ENCODE peak calls at places on chromosomes 13 and 19, in seven cellular contexts. W is activated T-helper 1 cell treated with anti-CD3 and anti-CD28 coated beads, Interleukin-2, amount 50 U/mL, for 16 hours; H is fibroblast of lung; F is AG04450; V is stimulated activated CD8-positive, alpha-beta memory T cell treated with anti-CD3 and anti-CD28 coated beads, Interleukin-7, amount 100 ng/mL, for 1 hour; Z is renal cortical epithelial cell; L is Kasumi-1. N is an unnamed sample.

GRCh38 chr19:18107235-18108083 is 9.9 kb downstream of the MAST3 start:
- DNase-seq in W (no peak), H (no peak), F (no peak), V (no peak), Z (no peak), L (peak), N (no peak)

GRCh38 chr13:25874907-25875306 is 176.9 kb downstream of the SHISA2 start:
- DNase-seq in W (no peak), H (no peak), F (no peak), V (peak), Z (no peak), L (peak), N (no peak)

GRCh38 chr19:18362934-18363542 is 22.6 kb downstream of the PGPEP1 start:
- DNase-seq in W (no peak), H (no peak), F (no peak), V (no peak), Z (no peak), L (no peak), N (no peak)

GRCh38 chr19:39845621-39846175 is 481 bp downstream of the FBL start:
- DNase-seq in W (no peak), H (no peak), F (no peak), V (no peak), Z (no peak), L (peak), N (no peak)

GRCh38 chr13:83919775-83920174 is 37.5 kb upstream of the SLITRK1 start:
- DNase-seq in W (no peak), H (no peak), F (no peak), V (no peak), Z (no peak), L (no peak), N (no peak)

GRCh38 chr19:48896191-48896720 is 2.3 kb downstream of the TULP2 start:
- DNase-seq in W (no peak), H (peak), F (no peak), V (no peak), Z (no peak), L (no peak), N (no peak)

GRCh38 chr13:101730420-101731000 is 278.0 kb downstream of the ITGBL1 start:
- DNase-seq in W (no peak), H (no peak), F (no peak), V (no peak), Z (peak), L (no peak), N (no peak)

GRCh38 chr13:81409284-81409683 is 1068.4 kb upstream of the SPRY2 start:
- DNase-seq in W (no peak), H (no peak), F (no peak), V (no peak), Z (no peak), L (no peak), N (no peak)

GRCh38 chr13:90768116-90768515 is 579.4 kb upstream of the MIR17HG start:
- DNase-seq in W (no peak), H (no peak), F (no peak), V (no peak), Z (no peak), L (no peak), N (no peak)

GRCh38 chr19:9323557-9323918 is 441 bp upstream of the ZNF559 start:
- DNase-seq in W (peak), H (peak), F (peak), V (no peak), Z (peak), L (peak), N (peak)

GRCh38 chr19:9828551-9829063 is 889 bp downstream of the UBL5 start:
- DNase-seq in W (no peak), H (no peak), F (no peak), V (no peak), Z (no peak), L (no peak), N (no peak)

GRCh38 chr19:2607712-2608601 is 94.5 kb downstream of the GNG7 start:
- DNase-seq in W (peak), H (no peak), F (no peak), V (peak), Z (no peak), L (no peak), N (no peak)

GRCh38 chr13:103187621-103188020 is 121.4 kb upstream of the SLC10A2 start:
- DNase-seq in W (no peak), H (no peak), F (no peak), V (no peak), Z (no peak), L (no peak), N (no peak)

GRCh38 chr13:40440990-40441820 is 225.2 kb downstream of the FOXO1 start:
- DNase-seq in W (no peak), H (peak), F (no peak), V (no peak), Z (peak), L (no peak), N (peak)

GRCh38 chr19:18488838-18489626 is 32.8 kb downstream of the ELL start:
- DNase-seq in W (no peak), H (no peak), F (no peak), V (no peak), Z (peak), L (no peak), N (peak)

GRCh38 chr13:71525004-71525403 is 342.0 kb downstream of the DACH1 start:
- DNase-seq in W (no peak), H (peak), F (no peak), V (no peak), Z (peak), L (no peak), N (no peak)

GRCh38 chr13:108610517-108610916 is 18.9 kb upstream of the MYO16 start:
- DNase-seq in W (no peak), H (no peak), F (no peak), V (no peak), Z (no peak), L (no peak), N (no peak)

GRCh38 chr19:48752511-48753365 is at the start of gene FUT1:
- DNase-seq in W (no peak), H (no peak), F (no peak), V (no peak), Z (no peak), L (no peak), N (peak)

GRCh38 chr13:60679131-60679530 is 282.1 kb downstream of the TDRD3 start:
- DNase-seq in W (no peak), H (no peak), F (no peak), V (no peak), Z (no peak), L (no peak), N (no peak)

GRCh38 chr13:112970552-112971287 is 1.7 kb downstream of the MCF2L start:
- DNase-seq in W (no peak), H (no peak), F (no peak), V (no peak), Z (no peak), L (no peak), N (no peak)

GRCh38 chr13:41697578-41697977 is 240.2 kb downstream of the RGCC start:
- DNase-seq in W (no peak), H (no peak), F (no peak), V (no peak), Z (no peak), L (no peak), N (no peak)

GRCh38 chr13:71169125-71169524 is 697.9 kb downstream of the DACH1 start:
- DNase-seq in W (no peak), H (peak), F (no peak), V (no peak), Z (no peak), L (no peak), N (no peak)

GRCh38 chr19:36771275-36772231 is 1.1 kb downstream of the ZNF850 start:
- DNase-seq in W (no peak), H (peak), F (peak), V (no peak), Z (peak), L (peak), N (peak)

GRCh38 chr19:10891360-10892108 is 20.2 kb downstream of the CARM1 start:
- DNase-seq in W (no peak), H (peak), F (no peak), V (no peak), Z (peak), L (no peak), N (peak)

GRCh38 chr13:54687173-54687572 is 1658.6 kb downstream of the OLFM4 start:
- DNase-seq in W (no peak), H (no peak), F (no peak), V (no peak), Z (no peak), L (no peak), N (no peak)

GRCh38 chr13:114109646-114110045 is 22.8 kb downstream of the RASA3 start:
- DNase-seq in W (no peak), H (no peak), F (no peak), V (no peak), Z (no peak), L (no peak), N (no peak)

GRCh38 chr13:109787135-109787954 is 962 bp upstream of the IRS2 start:
- DNase-seq in W (peak), H (no peak), F (no peak), V (no peak), Z (no peak), L (peak), N (peak)

GRCh38 chr13:36815069-36815468 is 4.0 kb upstream of the RFXAP start:
- DNase-seq in W (no peak), H (peak), F (no peak), V (no peak), Z (no peak), L (peak), N (no peak)

GRCh38 chr13:109628251-109628699 is 158.1 kb downstream of the IRS2 start:
- DNase-seq in W (no peak), H (peak), F (no peak), V (no peak), Z (peak), L (no peak), N (no peak)

GRCh38 chr13:97142452-97142851 is 79.7 kb upstream of the MBNL2 start:
- DNase-seq in W (no peak), H (no peak), F (no peak), V (no peak), Z (peak), L (no peak), N (no peak)

GRCh38 chr19:46080561-46080960 is 39.8 kb upstream of the IGFL4 start:
- DNase-seq in W (no peak), H (peak), F (peak), V (no peak), Z (peak), L (no peak), N (no peak)

GRCh38 chr19:2441096-2441752 is 13.8 kb upstream of the TIMM13 start:
- DNase-seq in W (no peak), H (no peak), F (no peak), V (no peak), Z (no peak), L (no peak), N (no peak)

GRCh38 chr19:39826311-39826945 is 7.5 kb downstream of the DYRK1B start:
- DNase-seq in W (no peak), H (no peak), F (no peak), V (no peak), Z (no peak), L (no peak), N (peak)